ENCODE peak calls at places on chromosomes 5 and 9, in eight cellular contexts. B is IMR-90; U is AG04450; R is CD4-positive, alpha-beta memory T cell; Z is psoas muscle; V is fibroblast of lung; K is PC-3; F is AG09309. D is an unnamed sample.

GRCh38 chr9:98778711-98779530 is 17.4 kb downstream of the ANKS6 start:
- DNase-seq in B (no peak), U (no peak), R (no peak), Z (no peak), V (no peak), K (peak), F (no peak), D (no peak)

GRCh38 chr5:137491121-137491520 is 8.0 kb downstream of the SPOCK1 start:
- DNase-seq in B (peak), U (no peak), R (no peak), Z (no peak), V (peak), K (peak), F (no peak), D (peak)

GRCh38 chr9:36276840-36277239 is 18.6 kb upstream of the GNE start:
- DNase-seq in B (peak), U (peak), R (no peak), Z (no peak), V (peak), K (no peak), F (no peak), D (peak)

GRCh38 chr9:121857941-121858340 is 206.5 kb downstream of the DAB2IP start:
- DNase-seq in B (no peak), U (no peak), R (no peak), Z (no peak), V (no peak), K (no peak), F (no peak), D (no peak)

GRCh38 chr5:158682631-158683030 is 417.1 kb downstream of the EBF1 start:
- DNase-seq in B (no peak), U (no peak), R (no peak), Z (no peak), V (no peak), K (no peak), F (no peak), D (no peak)

GRCh38 chr5:173327084-173327947 is 898 bp downstream of the STC2 start:
- DNase-seq in B (peak), U (no peak), R (no peak), Z (no peak), V (peak), K (no peak), F (no peak), D (no peak)

GRCh38 chr9:91733006-91733624 is 216.9 kb downstream of the ROR2 start:
- DNase-seq in B (no peak), U (no peak), R (no peak), Z (no peak), V (no peak), K (no peak), F (no peak), D (no peak)

GRCh38 chr5:73448072-73448432 is 525 bp downstream of the FOXD1 start:
- DNase-seq in B (no peak), U (no peak), R (no peak), Z (peak), V (no peak), K (no peak), F (no peak), D (no peak)

GRCh38 chr9:70101265-70101664 is 57.6 kb downstream of the MAMDC2 start:
- DNase-seq in B (peak), U (no peak), R (no peak), Z (no peak), V (peak), K (no peak), F (no peak), D (no peak)

GRCh38 chr9:131545786-131546335 is 538 bp downstream of the PRRT1B start:
- DNase-seq in B (no peak), U (no peak), R (no peak), Z (no peak), V (no peak), K (no peak), F (no peak), D (no peak)
- H3K4me3 ChIP-seq in B (no peak), U (no peak), R (no peak), Z (peak), V (no peak), K (peak), F (no peak), D (no peak)

GRCh38 chr5:159772698-159773061 is 143.6 kb upstream of the ADRA1B start:
- DNase-seq in B (no peak), U (no peak), R (no peak), Z (no peak), V (no peak), K (no peak), F (no peak), D (no peak)
- H3K4me3 ChIP-seq in B (peak), U (peak), R (no peak), Z (peak), V (no peak), K (peak), F (peak), D (peak)

GRCh38 chr5:135190345-135191083 is 156.5 kb upstream of the PITX1 start:
- DNase-seq in B (no peak), U (no peak), R (no peak), Z (no peak), V (no peak), K (no peak), F (no peak), D (no peak)

GRCh38 chr5:135189024-135189423 is 155.0 kb upstream of the PITX1 start:
- DNase-seq in B (no peak), U (no peak), R (no peak), Z (no peak), V (no peak), K (no peak), F (no peak), D (no peak)

GRCh38 chr5:135192351-135192750 is 158.3 kb upstream of the PITX1 start:
- DNase-seq in B (no peak), U (no peak), R (no peak), Z (no peak), V (no peak), K (no peak), F (no peak), D (no peak)

GRCh38 chr5:135193213-135194125 is 159.4 kb upstream of the PITX1 start:
- DNase-seq in B (peak), U (peak), R (no peak), Z (no peak), V (peak), K (peak), F (no peak), D (no peak)

GRCh38 chr5:135191084-135191826 is 157.2 kb upstream of the PITX1 start:
- DNase-seq in B (peak), U (peak), R (peak), Z (peak), V (peak), K (peak), F (no peak), D (peak)
- H3K4me3 ChIP-seq in B (no peak), U (peak), R (no peak), Z (peak), V (no peak), K (peak), F (peak), D (peak)

DNA sequence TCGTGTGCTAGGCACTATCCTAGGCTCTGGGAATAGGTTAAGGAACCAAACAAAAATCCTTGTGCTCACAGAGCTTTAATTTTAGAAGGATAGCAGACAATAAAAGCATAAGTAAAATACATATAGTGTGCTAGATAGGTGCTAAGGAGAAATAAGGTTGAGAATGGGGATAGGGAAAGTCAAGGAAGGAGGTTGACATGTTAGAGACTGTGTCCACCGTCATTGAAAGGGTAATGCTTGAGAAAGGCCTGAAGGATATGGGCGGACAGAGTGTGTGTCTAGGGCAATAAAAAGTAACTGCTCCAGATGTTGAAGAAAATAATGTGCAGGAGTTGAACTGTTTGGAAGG is 482 bp upstream of the TDRD7 start:
- DNase-seq in B (no peak), U (no peak), R (no peak), Z (no peak), V (no peak), K (no peak), F (no peak), D (no peak)
- H3K4me3 ChIP-seq in B (peak), U (peak), R (peak), Z (peak), V (peak), K (peak), F (peak), D (peak)

D was measured in retinal pigment epithelial cell.